ENCODE peak calls at places on chromosomes 13 and 19, in five cellular contexts. T, G, R, P and J are unnamed samples.

GRCh38 chr13:50677687-50678463 is 165.6 kb downstream of the DLEU7 start:
- DNase-seq in T (no peak), G (no peak), R (peak), P (no peak), J (no peak)

GRCh38 chr13:26017196-26017921 is 34.5 kb downstream of the SHISA2 start:
- DNase-seq in T (no peak), G (no peak), R (no peak), P (no peak), J (peak)

GRCh38 chr13:58994778-58995177 is 1169.0 kb downstream of the DIAPH3 start:
- DNase-seq in T (no peak), G (no peak), R (no peak), P (no peak), J (no peak)

GRCh38 chr19:50794778-50795664 is 4.8 kb downstream of the ACP4 start:
- DNase-seq in T (no peak), G (no peak), R (no peak), P (no peak), J (no peak)

GRCh38 chr19:50242586-50242985 is 39.2 kb downstream of the MYH14 start:
- DNase-seq in T (no peak), G (no peak), R (no peak), P (no peak), J (no peak)

GRCh38 chr19:3116621-3117020 is 19.2 kb upstream of the GNA15 start:
- DNase-seq in T (no peak), G (no peak), R (no peak), P (no peak), J (no peak)

GRCh38 chr19:11530432-11530831 is 1.5 kb upstream of the ECSIT start:
- DNase-seq in T (peak), G (peak), R (peak), P (peak), J (peak)

GRCh38 chr13:109148243-109148642 is 518.8 kb downstream of the MYO16 start:
- DNase-seq in T (no peak), G (no peak), R (no peak), P (no peak), J (no peak)

GRCh38 chr19:17865364-17866311 is 5.9 kb downstream of the RPL18A start:
- DNase-seq in T (no peak), G (no peak), R (no peak), P (peak), J (no peak)

GRCh38 chr13:77016241-77016812 is 10.6 kb downstream of the FBXL3 start:
- DNase-seq in T (no peak), G (no peak), R (no peak), P (no peak), J (peak)

GRCh38 chr13:20492641-20493040 is 33.0 kb downstream of the CRYL1 start:
- DNase-seq in T (no peak), G (peak), R (peak), P (peak), J (peak)

GRCh38 chr19:10096615-10096963 is 5.9 kb downstream of the ANGPTL6 start:
- DNase-seq in T (no peak), G (no peak), R (no peak), P (peak), J (no peak)

GRCh38 chr13:114147803-114148520 is 15.5 kb upstream of the RASA3 start:
- DNase-seq in T (no peak), G (no peak), R (no peak), P (no peak), J (no peak)

GRCh38 chr13:26061947-26062346 is 10.1 kb upstream of the SHISA2 start:
- DNase-seq in T (no peak), G (no peak), R (peak), P (no peak), J (no peak)

GRCh38 chr19:45153339-45154063 is 7.3 kb downstream of the NKPD1 start:
- DNase-seq in T (no peak), G (peak), R (peak), P (peak), J (peak)

GRCh38 chr19:39385629-39386411 is 5.1 kb downstream of the PAF1 start:
- DNase-seq in T (no peak), G (no peak), R (no peak), P (no peak), J (no peak)

GRCh38 chr13:92137519-92137918 is 739.1 kb downstream of the GPC5 start:
- DNase-seq in T (no peak), G (no peak), R (no peak), P (no peak), J (no peak)

GRCh38 chr13:98445340-98446233 is 131.3 kb downstream of the STK24 start:
- DNase-seq in T (peak), G (peak), R (peak), P (peak), J (peak)

GRCh38 chr13:112968380-112968909 is 569 bp upstream of the MCF2L start:
- DNase-seq in T (no peak), G (peak), R (no peak), P (peak), J (peak)
- H3K4me3 ChIP-seq in T (peak), G (no peak), R (no peak), P (peak), J (peak)

DNA sequence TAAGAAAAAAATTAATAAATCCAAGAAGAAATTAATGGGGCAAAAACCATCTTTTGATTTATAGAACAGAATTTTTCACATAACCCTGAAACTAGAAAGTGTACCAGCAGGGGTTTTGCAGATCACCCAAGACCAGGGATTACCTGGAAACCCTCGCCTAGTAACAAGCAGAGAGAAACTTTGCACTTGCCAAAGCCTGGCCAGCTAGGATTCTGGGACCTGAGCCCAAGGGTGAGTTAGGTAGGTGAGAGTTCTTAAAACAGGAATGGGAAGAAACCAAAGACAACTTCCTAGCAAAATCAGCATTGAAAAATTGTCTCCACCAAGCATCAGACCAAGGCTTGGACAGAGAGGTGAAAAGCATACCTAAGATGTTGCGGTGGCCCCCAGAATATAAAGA is 247.0 kb upstream of the NBEA start:
- DNase-seq in T (no peak), G (no peak), R (no peak), P (no peak), J (no peak)
- H3K4me3 ChIP-seq in T (no peak), G (no peak), R (no peak), P (no peak), J (no peak)

GRCh38 chr19:8209111-8209964 is at the start of gene CERS4:
- DNase-seq in T (peak), G (peak), R (peak), P (peak), J (peak)

GRCh38 chr19:8209965-8210659 is 942 bp downstream of the CERS4 start:
- DNase-seq in T (no peak), G (no peak), R (no peak), P (no peak), J (no peak)

GRCh38 chr19:8208119-8208709 is 956 bp upstream of the CERS4 start:
- DNase-seq in T (no peak), G (no peak), R (no peak), P (no peak), J (peak)

GRCh38 chr19:8210660-8211101 is 1.5 kb downstream of the CERS4 start:
- DNase-seq in T (no peak), G (no peak), R (no peak), P (no peak), J (no peak)

DNA sequence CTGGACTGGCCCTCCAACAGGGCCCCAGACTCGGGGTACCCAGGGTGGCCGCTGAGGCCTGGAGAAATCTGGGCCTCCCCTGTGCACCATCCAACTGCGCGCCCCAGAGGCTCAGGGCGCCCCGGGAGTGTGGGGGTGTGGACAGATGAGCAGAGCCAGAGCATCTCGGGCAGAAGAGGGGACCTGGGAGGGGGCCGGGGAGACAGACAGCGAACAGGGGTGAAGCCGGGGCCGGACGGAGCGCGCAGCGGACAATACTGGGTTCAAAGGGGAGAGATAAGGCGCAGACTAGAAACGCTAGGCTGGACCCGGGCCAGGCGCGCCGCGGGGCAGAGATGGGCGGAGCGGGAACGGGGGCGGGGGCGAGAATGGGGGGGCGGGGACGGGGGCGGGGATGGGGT is 460 bp upstream of the CERS4 start:
- DNase-seq in T (peak), G (no peak), R (peak), P (peak), J (no peak)
- H3K4me3 ChIP-seq in T (peak), G (no peak), R (peak), P (peak), J (peak)

GRCh38 chr19:6662692-6663091 is 7.3 kb downstream of the TNFSF14 start:
- DNase-seq in T (no peak), G (no peak), R (no peak), P (no peak), J (no peak)
- H3K4me3 ChIP-seq in T (no peak), G (no peak), R (no peak), P (no peak), J (no peak)

DNA sequence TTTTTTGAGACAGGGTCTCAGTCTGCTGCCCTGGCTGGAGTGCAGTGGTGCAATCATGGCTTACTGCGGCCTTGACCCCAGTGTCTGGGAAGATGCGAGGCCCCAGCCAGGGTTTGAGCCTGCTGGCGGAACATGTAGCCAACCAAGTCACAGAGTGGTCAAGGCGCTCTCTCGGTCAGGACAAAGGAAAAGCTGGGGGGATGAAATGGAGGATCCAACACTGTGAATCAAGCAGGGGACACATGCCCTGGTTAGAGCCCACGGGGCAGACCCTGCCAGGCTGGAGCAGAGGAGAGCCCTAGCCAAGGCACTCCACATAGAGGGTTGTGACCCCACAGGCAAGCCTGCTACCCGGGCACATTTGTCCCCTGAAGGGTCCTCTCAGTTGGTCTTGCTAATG is 10.1 kb downstream of the TUBA3C start:
- DNase-seq in T (no peak), G (no peak), R (no peak), P (no peak), J (no peak)
- H3K4me3 ChIP-seq in T (no peak), G (no peak), R (no peak), P (no peak), J (no peak)